ENCODE peak calls at places on chromosomes 13 and 19, in eight cellular contexts. V is stimulated activated CD4-positive, alpha-beta T cell treated with anti-CD3 and anti-CD28 coated beads, Interleukin-1b, Interleukin-23, amount 100 ng/mL, for 4 hours; I is CD8-positive, alpha-beta memory T cell; E is AG08396; P is COLO829; N is activated CD8-positive, alpha-beta memory T cell treated with anti-CD3 and anti-CD28 coated beads for 4 hours; A is mammary epithelial cell; T is NCI-H2029. W is an unnamed sample.

GRCh38 chr13:44440046-44440608 is 66.5 kb downstream of the SERP2 start:
- DNase-seq in P (no peak), E (no peak), I (no peak), V (no peak), T (no peak), N (no peak), A (no peak), W (no peak)

GRCh38 chr13:98921786-98922185 is 56.1 kb downstream of the DOCK9 start:
- DNase-seq in N (no peak), T (no peak), P (no peak), I (no peak), A (no peak), V (no peak), E (no peak), W (no peak)

GRCh38 chr19:31511098-31511497 is 161.9 kb upstream of the TSHZ3 start:
- DNase-seq in N (no peak), A (no peak), P (no peak), E (no peak), T (no peak), I (no peak), V (no peak), W (no peak)

GRCh38 chr13:32911506-32911905 is 104.7 kb upstream of the KL start:
- DNase-seq in A (peak), N (no peak), E (peak), T (peak), V (no peak), P (peak), I (no peak), W (no peak)

GRCh38 chr13:50116430-50116973 is 101.3 kb downstream of the KCNRG start:
- DNase-seq in T (no peak), E (no peak), N (no peak), P (no peak), A (peak), I (no peak), V (no peak), W (no peak)

GRCh38 chr19:3644351-3645066 is 17.9 kb upstream of the CACTIN start:
- DNase-seq in T (no peak), P (no peak), V (no peak), A (no peak), I (no peak), E (peak), N (no peak), W (no peak)

GRCh38 chr13:33057019-33057785 is 41.0 kb downstream of the KL start:
- DNase-seq in E (peak), N (no peak), V (no peak), T (no peak), I (no peak), P (no peak), A (peak), W (no peak)

GRCh38 chr13:20772401-20773131 is 1.2 kb downstream of the EEF1AKMT1 start:
- DNase-seq in E (no peak), T (no peak), N (no peak), P (no peak), A (no peak), I (no peak), V (no peak), W (no peak)

GRCh38 chr13:20465218-20465879 is 60.3 kb downstream of the CRYL1 start:
- DNase-seq in N (no peak), P (no peak), I (no peak), V (no peak), A (peak), E (no peak), T (no peak), W (no peak)

GRCh38 chr13:58080806-58081205 is 449.3 kb downstream of the PCDH17 start:
- DNase-seq in V (no peak), E (no peak), T (no peak), I (no peak), A (no peak), N (no peak), P (no peak), W (no peak)

GRCh38 chr13:25980255-25980654 is 71.6 kb downstream of the SHISA2 start:
- DNase-seq in N (no peak), V (no peak), P (no peak), A (no peak), I (no peak), T (peak), E (no peak), W (no peak)

GRCh38 chr19:1237754-1238372 is at the start of gene CBARP:
- DNase-seq in N (no peak), E (peak), P (no peak), T (peak), A (no peak), I (peak), V (peak), W (no peak)

GRCh38 chr19:36051236-36051635 is 2.8 kb downstream of the THAP8 start:
- DNase-seq in P (no peak), I (no peak), A (no peak), N (no peak), T (no peak), E (no peak), V (no peak), W (no peak)

GRCh38 chr19:2532252-2533071 is 56.5 kb downstream of the GADD45B start:
- DNase-seq in N (no peak), V (no peak), A (peak), I (no peak), T (peak), E (peak), P (no peak), W (no peak)

GRCh38 chr13:74886496-74886895 is 595.5 kb downstream of the TBC1D4 start:
- DNase-seq in I (no peak), E (peak), T (no peak), V (no peak), P (peak), N (no peak), A (peak), W (no peak)

GRCh38 chr13:99056381-99057014 is 78.6 kb upstream of the DOCK9 start:
- DNase-seq in N (no peak), A (peak), E (no peak), V (no peak), I (no peak), P (no peak), T (no peak), W (no peak)

GRCh38 chr13:105083986-105084385 is 1451.5 kb downstream of the EFNB2 start:
- DNase-seq in A (no peak), I (no peak), T (no peak), P (no peak), N (no peak), E (no peak), V (no peak), W (no peak)

GRCh38 chr13:26326562-26326961 is 72.6 kb downstream of the CDK8 start:
- DNase-seq in I (no peak), N (no peak), V (no peak), E (no peak), T (no peak), P (no peak), A (no peak), W (no peak)

GRCh38 chr19:35123573-35123972 is 8.0 kb downstream of the FXYD3 start:
- DNase-seq in P (no peak), I (no peak), E (no peak), V (no peak), A (peak), T (no peak), N (no peak), W (no peak)

GRCh38 chr13:60448907-60449510 is 52.0 kb downstream of the TDRD3 start:
- DNase-seq in A (peak), I (no peak), N (no peak), V (no peak), E (peak), T (no peak), P (peak), W (no peak)

GRCh38 chr13:65965496-65965895 is 1264.6 kb downstream of the PCDH9 start:
- DNase-seq in P (no peak), T (no peak), V (no peak), A (peak), E (no peak), N (no peak), I (no peak), W (no peak)

GRCh38 chr13:46663216-46663615 is 110.2 kb downstream of the LRCH1 start:
- DNase-seq in I (no peak), A (no peak), E (no peak), P (no peak), V (no peak), T (no peak), N (no peak), W (no peak)

GRCh38 chr13:41345165-41345920 is 34.3 kb downstream of the NAA16 start:
- DNase-seq in P (no peak), A (no peak), E (no peak), N (no peak), V (no peak), I (no peak), T (no peak), W (no peak)

GRCh38 chr13:26816876-26817275 is 56.3 kb upstream of the GPR12 start:
- DNase-seq in N (no peak), P (no peak), I (no peak), T (no peak), V (no peak), A (no peak), E (no peak), W (no peak)

GRCh38 chr13:60162096-60162495 is 1.6 kb downstream of the DIAPH3 start:
- DNase-seq in I (no peak), P (no peak), T (no peak), E (no peak), A (peak), N (no peak), V (no peak), W (no peak)

GRCh38 chr13:101681834-101682233 is 229.4 kb downstream of the ITGBL1 start:
- DNase-seq in E (no peak), P (no peak), A (no peak), I (no peak), V (no peak), N (no peak), T (no peak), W (no peak)

GRCh38 chr19:28705008-28705407 is 507.9 kb downstream of the UQCRFS1 start:
- DNase-seq in T (no peak), P (peak), N (no peak), A (peak), E (peak), V (no peak), I (no peak), W (no peak)

GRCh38 chr13:26973281-26973680 is 198.3 kb downstream of the USP12 start:
- DNase-seq in P (no peak), V (no peak), T (no peak), E (no peak), A (no peak), I (no peak), N (no peak), W (no peak)

GRCh38 chr13:110108348-110109139 is 198.4 kb downstream of the COL4A1 start:
- DNase-seq in I (no peak), A (peak), N (no peak), E (peak), V (no peak), T (peak), P (peak), W (no peak)